ENCODE peak calls at places on chromosomes 12 and 14, in five cellular contexts. Z is ascending aorta, V is HCT116, I is stomach, A is uterus. T is an unnamed sample. For H3K27me3, the result is how much of the 10 kb centered on the place peaks cover.

GRCh38 chr12:22993639-22994038 is 368.7 kb downstream of the ETNK1 start:
- DNase-seq in V (no peak), Z (no peak), I (no peak), A (no peak), T (no peak)

GRCh38 chr12:53078425-53079225 is 565 bp downstream of the SPRYD3 start:
- DNase-seq in A (no peak), I (peak), Z (no peak), V (no peak), T (peak)

GRCh38 chr12:92719674-92720073 is 16.9 kb downstream of the PLEKHG7 start:
- DNase-seq in V (no peak), Z (no peak), A (no peak), I (no peak), T (no peak)

GRCh38 chr12:20404576-20405346 is 36.4 kb downstream of the PDE3A start:
- DNase-seq in Z (peak), A (no peak), I (peak), V (no peak), T (no peak)

GRCh38 chr12:109896188-109896587 is 3.9 kb upstream of the TCHP start:
- DNase-seq in Z (no peak), I (no peak), V (no peak), A (no peak), T (no peak)

GRCh38 chr12:104784592-104784991 is 173.5 kb downstream of the SLC41A2 start:
- DNase-seq in V (no peak), I (no peak), Z (no peak), A (no peak), T (no peak)

GRCh38 chr14:59905193-59905592 is 14.8 kb upstream of the LRRC9 start:
- DNase-seq in I (no peak), Z (no peak), A (no peak), V (no peak), T (no peak)

GRCh38 chr14:42214981-42215491 is 608.4 kb downstream of the LRFN5 start:
- DNase-seq in V (no peak), Z (no peak), I (no peak), A (no peak), T (no peak)

GRCh38 chr12:802242-802995 is 50.0 kb downstream of the WNK1 start:
- DNase-seq in V (no peak), A (no peak), Z (no peak), I (no peak), T (no peak)

GRCh38 chr12:89918172-89918880 is 209.7 kb upstream of the ATP2B1 start:
- DNase-seq in A (no peak), Z (no peak), V (no peak), I (no peak), T (no peak)

GRCh38 chr14:98293527-98293926 is 978.5 kb downstream of the BCL11B start:
- DNase-seq in V (no peak), I (no peak), A (no peak), Z (no peak), T (no peak)

GRCh38 chr12:27096420-27096819 is 14.0 kb upstream of the C12orf71 start:
- DNase-seq in I (no peak), A (no peak), V (no peak), Z (no peak), T (no peak)

GRCh38 chr12:108282676-108283075 is 56.4 kb downstream of the CMKLR1 start:
- DNase-seq in Z (no peak), A (no peak), I (no peak), V (no peak), T (no peak)

GRCh38 chr14:100662850-100663527 is 63.7 kb upstream of the DLK1 start:
- DNase-seq in V (peak), A (peak), Z (no peak), I (peak), T (peak)

GRCh38 chr14:23123419-23123818 is 4.4 kb upstream of the CEBPE start:
- DNase-seq in V (no peak), I (peak), A (peak), Z (peak), T (no peak)

GRCh38 chr12:19967486-19967885 is 400.9 kb upstream of the PDE3A start:
- DNase-seq in V (no peak), I (no peak), Z (peak), A (no peak), T (no peak)

GRCh38 chr14:83611906-83612305 is 1918.0 kb upstream of the FLRT2 start:
- DNase-seq in Z (no peak), A (no peak), V (no peak), I (no peak), T (no peak)

GRCh38 chr12:106137456-106138278 is 1.1 kb downstream of the NUAK1 start:
- DNase-seq in V (no peak), I (no peak), A (no peak), Z (no peak), T (no peak)

GRCh38 chr14:103871596-103872480 is 24.5 kb upstream of the PPP1R13B start:
- DNase-seq in Z (no peak), I (peak), A (peak), V (no peak), T (peak)

GRCh38 chr12:68007023-68007422 is 17.8 kb downstream of the IFNG-AS1 start:
- DNase-seq in A (no peak), I (no peak), V (no peak), Z (no peak), T (no peak)

GRCh38 chr12:54206807-54207206 is 18.0 kb upstream of the SMUG1 start:
- DNase-seq in I (no peak), Z (no peak), V (no peak), A (no peak), T (no peak)

GRCh38 chr12:109715310-109716091 is 1.9 kb downstream of the FAM222A start:
- DNase-seq in Z (no peak), V (no peak), I (peak), A (no peak), T (no peak)

GRCh38 chr12:5407457-5407856 is 24.5 kb upstream of the NTF3 start:
- DNase-seq in A (no peak), I (no peak), V (no peak), Z (no peak), T (no peak)

GRCh38 chr12:3200779-3201738 is 123.9 kb downstream of the TSPAN9 start:
- DNase-seq in I (no peak), Z (no peak), V (no peak), A (no peak), T (no peak)
- H3K27me3 ChIP-seq in I (under half), Z (under half), V (under half), A (under half), T (under half)

GRCh38 chr12:131829795-131830334 is 1.7 kb downstream of the MMP17 start:
- DNase-seq in A (no peak), Z (no peak), I (no peak), V (no peak), T (no peak)

GRCh38 chr12:131830335-131831020 is 2.3 kb downstream of the MMP17 start:
- DNase-seq in A (peak), I (peak), Z (peak), V (peak), T (peak)

GRCh38 chr12:131829351-131829794 is 1.2 kb downstream of the MMP17 start:
- DNase-seq in V (no peak), I (no peak), A (no peak), Z (no peak), T (no peak)

GRCh38 chr12:131827961-131828534 is at the start of gene MMP17:
- DNase-seq in Z (no peak), V (no peak), I (no peak), A (peak), T (peak)

DNA sequence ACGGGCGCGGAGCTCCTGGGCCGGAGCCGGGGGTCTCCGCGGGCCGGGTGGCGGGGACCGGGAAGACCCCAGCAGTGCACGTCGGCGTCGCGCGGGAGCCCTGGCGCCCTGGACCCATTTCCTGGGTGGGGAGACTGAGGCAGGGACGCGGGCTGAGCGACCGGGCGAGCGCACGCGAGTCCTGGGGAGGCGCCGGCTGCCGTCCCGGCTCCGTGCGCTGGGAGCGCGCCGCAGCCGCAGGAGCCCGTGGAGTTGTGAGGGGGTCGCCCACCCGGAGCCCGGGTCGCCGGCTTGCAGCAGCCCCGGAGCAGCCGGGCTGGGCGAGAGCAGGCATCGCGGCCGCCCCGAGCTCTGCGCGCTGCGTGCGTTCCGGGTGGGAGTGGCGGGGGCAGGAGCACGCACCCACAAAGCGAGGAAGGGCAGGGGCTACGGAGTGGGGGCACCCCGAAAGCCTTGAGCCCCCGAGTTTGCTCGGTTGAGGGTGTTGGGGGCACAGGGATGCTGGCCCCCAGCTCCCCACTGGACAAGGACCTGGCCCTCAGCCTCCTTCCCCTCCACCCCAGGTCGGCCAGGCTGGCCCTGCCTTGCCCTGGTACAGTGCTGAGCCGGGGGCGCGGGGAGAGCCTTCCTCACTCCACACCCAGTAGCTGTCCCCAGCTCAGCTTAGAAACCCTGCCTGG is 618 bp downstream of the MMP17 start:
- DNase-seq in V (no peak), I (no peak), Z (no peak), A (no peak), T (no peak)
- H3K27me3 ChIP-seq in V (under half), I (under half), Z (under half), A (under half), T (under half)

GRCh38 chr14:73789996-73790581 is 61.5 kb upstream of the PTGR2 start:
- DNase-seq in A (peak), V (no peak), I (no peak), Z (peak), T (no peak)
- H3K27me3 ChIP-seq in A (under half), V (under half), I (under half), Z (under half), T (under half)

DNA sequence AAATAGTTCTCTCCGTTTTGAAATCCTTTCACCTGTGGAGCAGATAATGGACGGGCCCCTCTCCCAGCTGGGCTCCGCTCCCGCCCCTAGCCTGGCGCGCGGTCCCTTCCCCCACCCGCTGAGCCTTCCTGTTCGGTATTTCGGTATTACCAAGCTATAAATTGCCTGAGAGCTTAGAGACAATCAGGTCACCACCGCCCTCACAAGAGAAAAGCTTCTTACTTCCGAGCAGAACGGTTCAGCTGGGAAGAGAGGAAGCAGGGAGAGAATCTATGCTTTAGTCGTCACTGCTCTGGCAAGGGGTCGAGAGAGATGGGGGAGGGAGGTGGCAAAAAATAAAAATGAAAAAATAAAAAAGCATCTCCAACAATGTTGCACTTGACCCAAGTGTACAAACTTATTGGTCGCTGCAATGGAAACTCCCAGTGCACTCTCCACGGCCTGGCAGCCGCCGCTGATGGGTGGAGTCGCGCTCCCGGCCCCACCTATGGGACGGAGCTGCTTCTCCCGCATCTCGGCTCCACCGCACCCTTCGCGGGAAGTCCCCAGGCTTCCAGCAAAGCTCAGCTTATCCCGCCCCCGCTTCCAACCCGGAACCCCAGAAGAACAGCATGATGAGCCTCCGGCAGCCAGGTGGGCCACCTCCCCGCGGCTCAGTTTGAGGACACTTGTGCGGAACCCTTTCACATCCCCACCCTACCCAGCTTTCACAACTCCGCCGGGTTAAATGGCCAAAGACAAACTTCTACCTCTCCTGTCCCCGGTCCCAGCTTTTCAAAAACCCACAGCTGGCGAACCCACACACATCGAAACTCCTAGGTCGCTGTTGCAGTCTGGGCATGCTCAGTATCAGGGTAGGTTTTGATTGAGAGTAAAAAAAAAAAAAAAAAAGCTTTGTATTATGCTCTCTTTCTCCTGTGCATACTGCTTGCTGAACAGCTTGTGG is 819 bp upstream of the SYT1 start:
- DNase-seq in Z (peak), V (no peak), A (peak), I (no peak), T (no peak)
- H3K27me3 ChIP-seq in Z (under half), V (under half), A (under half), I (under half), T (under half)